ENCODE peak calls at places on chromosomes 12 and 14, in seven cellular contexts. One of them, this sample, is unnamed.

GRCh38 chr12:111925171-111925570 is 83.1 kb downstream of the MAPKAPK5 start:
- DNase-seq in psoas muscle: no peak
- DNase-seq in NCI-H510A: no peak
- DNase-seq in stimulated activated CD8-positive, alpha-beta memory T cell treated with anti-CD3 and anti-CD28 coated beads, Interleukin-12 subunit alpha, Interleukin-12 subunit beta, amount 100 ng/mL, for 1 hour: no peak
- DNase-seq in astrocyte: no peak
- DNase-seq in GM03348: no peak
- DNase-seq in stimulated activated CD4-positive, alpha-beta T cell treated with anti-CD3 and anti-CD28 coated beads, Interleukin-12 subunit alpha, Interleukin-12 subunit beta, amount 100 ng/mL, for 4 hours: no peak
- DNase-seq in this sample: no peak

GRCh38 chr14:61661471-61661988 is 33.8 kb upstream of the HIF1A start:
- DNase-seq in astrocyte: peak
- DNase-seq in stimulated activated CD4-positive, alpha-beta T cell treated with anti-CD3 and anti-CD28 coated beads, Interleukin-12 subunit alpha, Interleukin-12 subunit beta, amount 100 ng/mL, for 4 hours: no peak
- DNase-seq in psoas muscle: no peak
- DNase-seq in NCI-H510A: no peak
- DNase-seq in GM03348: peak
- DNase-seq in stimulated activated CD8-positive, alpha-beta memory T cell treated with anti-CD3 and anti-CD28 coated beads, Interleukin-12 subunit alpha, Interleukin-12 subunit beta, amount 100 ng/mL, for 1 hour: no peak
- DNase-seq in this sample: no peak

GRCh38 chr14:72736791-72737559 is 156.9 kb downstream of the DPF3 start:
- DNase-seq in stimulated activated CD8-positive, alpha-beta memory T cell treated with anti-CD3 and anti-CD28 coated beads, Interleukin-12 subunit alpha, Interleukin-12 subunit beta, amount 100 ng/mL, for 1 hour: no peak
- DNase-seq in astrocyte: peak
- DNase-seq in psoas muscle: no peak
- DNase-seq in NCI-H510A: no peak
- DNase-seq in GM03348: peak
- DNase-seq in stimulated activated CD4-positive, alpha-beta T cell treated with anti-CD3 and anti-CD28 coated beads, Interleukin-12 subunit alpha, Interleukin-12 subunit beta, amount 100 ng/mL, for 4 hours: no peak
- DNase-seq in this sample: no peak

GRCh38 chr12:27801630-27802029 is 21.6 kb upstream of the MANSC4 start:
- DNase-seq in NCI-H510A: no peak
- DNase-seq in GM03348: no peak
- DNase-seq in stimulated activated CD4-positive, alpha-beta T cell treated with anti-CD3 and anti-CD28 coated beads, Interleukin-12 subunit alpha, Interleukin-12 subunit beta, amount 100 ng/mL, for 4 hours: no peak
- DNase-seq in stimulated activated CD8-positive, alpha-beta memory T cell treated with anti-CD3 and anti-CD28 coated beads, Interleukin-12 subunit alpha, Interleukin-12 subunit beta, amount 100 ng/mL, for 1 hour: no peak
- DNase-seq in astrocyte: no peak
- DNase-seq in psoas muscle: no peak
- DNase-seq in this sample: no peak

GRCh38 chr14:55077155-55077554 is 25.7 kb downstream of the MAPK1IP1L start:
- DNase-seq in stimulated activated CD4-positive, alpha-beta T cell treated with anti-CD3 and anti-CD28 coated beads, Interleukin-12 subunit alpha, Interleukin-12 subunit beta, amount 100 ng/mL, for 4 hours: no peak
- DNase-seq in NCI-H510A: no peak
- DNase-seq in astrocyte: no peak
- DNase-seq in stimulated activated CD8-positive, alpha-beta memory T cell treated with anti-CD3 and anti-CD28 coated beads, Interleukin-12 subunit alpha, Interleukin-12 subunit beta, amount 100 ng/mL, for 1 hour: no peak
- DNase-seq in GM03348: no peak
- DNase-seq in psoas muscle: no peak
- DNase-seq in this sample: no peak

GRCh38 chr12:105445261-105446015 is 114.9 kb downstream of the C12orf75 start:
- DNase-seq in stimulated activated CD8-positive, alpha-beta memory T cell treated with anti-CD3 and anti-CD28 coated beads, Interleukin-12 subunit alpha, Interleukin-12 subunit beta, amount 100 ng/mL, for 1 hour: no peak
- DNase-seq in stimulated activated CD4-positive, alpha-beta T cell treated with anti-CD3 and anti-CD28 coated beads, Interleukin-12 subunit alpha, Interleukin-12 subunit beta, amount 100 ng/mL, for 4 hours: no peak
- DNase-seq in GM03348: peak
- DNase-seq in astrocyte: peak
- DNase-seq in psoas muscle: no peak
- DNase-seq in NCI-H510A: no peak
- DNase-seq in this sample: no peak

GRCh38 chr14:97218336-97218712 is 421.1 kb downstream of the VRK1 start:
- DNase-seq in NCI-H510A: no peak
- DNase-seq in stimulated activated CD8-positive, alpha-beta memory T cell treated with anti-CD3 and anti-CD28 coated beads, Interleukin-12 subunit alpha, Interleukin-12 subunit beta, amount 100 ng/mL, for 1 hour: no peak
- DNase-seq in psoas muscle: no peak
- DNase-seq in astrocyte: no peak
- DNase-seq in stimulated activated CD4-positive, alpha-beta T cell treated with anti-CD3 and anti-CD28 coated beads, Interleukin-12 subunit alpha, Interleukin-12 subunit beta, amount 100 ng/mL, for 4 hours: no peak
- DNase-seq in GM03348: no peak
- DNase-seq in this sample: no peak

GRCh38 chr12:22287776-22288621 is 46.5 kb downstream of the ST8SIA1 start:
- DNase-seq in stimulated activated CD4-positive, alpha-beta T cell treated with anti-CD3 and anti-CD28 coated beads, Interleukin-12 subunit alpha, Interleukin-12 subunit beta, amount 100 ng/mL, for 4 hours: peak
- DNase-seq in NCI-H510A: no peak
- DNase-seq in GM03348: peak
- DNase-seq in psoas muscle: no peak
- DNase-seq in astrocyte: peak
- DNase-seq in stimulated activated CD8-positive, alpha-beta memory T cell treated with anti-CD3 and anti-CD28 coated beads, Interleukin-12 subunit alpha, Interleukin-12 subunit beta, amount 100 ng/mL, for 1 hour: no peak
- DNase-seq in this sample: peak

GRCh38 chr12:70074510-70074909 is 168.7 kb upstream of the CNOT2 start:
- DNase-seq in psoas muscle: no peak
- DNase-seq in astrocyte: no peak
- DNase-seq in GM03348: no peak
- DNase-seq in stimulated activated CD4-positive, alpha-beta T cell treated with anti-CD3 and anti-CD28 coated beads, Interleukin-12 subunit alpha, Interleukin-12 subunit beta, amount 100 ng/mL, for 4 hours: no peak
- DNase-seq in NCI-H510A: no peak
- DNase-seq in stimulated activated CD8-positive, alpha-beta memory T cell treated with anti-CD3 and anti-CD28 coated beads, Interleukin-12 subunit alpha, Interleukin-12 subunit beta, amount 100 ng/mL, for 1 hour: no peak
- DNase-seq in this sample: no peak

GRCh38 chr12:94062796-94063635 is 85.4 kb upstream of the PLXNC1 start:
- DNase-seq in NCI-H510A: no peak
- DNase-seq in astrocyte: no peak
- DNase-seq in stimulated activated CD8-positive, alpha-beta memory T cell treated with anti-CD3 and anti-CD28 coated beads, Interleukin-12 subunit alpha, Interleukin-12 subunit beta, amount 100 ng/mL, for 1 hour: no peak
- DNase-seq in stimulated activated CD4-positive, alpha-beta T cell treated with anti-CD3 and anti-CD28 coated beads, Interleukin-12 subunit alpha, Interleukin-12 subunit beta, amount 100 ng/mL, for 4 hours: no peak
- DNase-seq in GM03348: no peak
- DNase-seq in psoas muscle: no peak
- DNase-seq in this sample: no peak

GRCh38 chr12:50555471-50555885 is 50.7 kb downstream of the DIP2B start:
- DNase-seq in GM03348: no peak
- DNase-seq in stimulated activated CD8-positive, alpha-beta memory T cell treated with anti-CD3 and anti-CD28 coated beads, Interleukin-12 subunit alpha, Interleukin-12 subunit beta, amount 100 ng/mL, for 1 hour: no peak
- DNase-seq in astrocyte: no peak
- DNase-seq in stimulated activated CD4-positive, alpha-beta T cell treated with anti-CD3 and anti-CD28 coated beads, Interleukin-12 subunit alpha, Interleukin-12 subunit beta, amount 100 ng/mL, for 4 hours: no peak
- DNase-seq in NCI-H510A: no peak
- DNase-seq in psoas muscle: no peak
- DNase-seq in this sample: no peak

GRCh38 chr14:34665785-34666425 is 36.0 kb upstream of the SNX6 start:
- DNase-seq in psoas muscle: no peak
- DNase-seq in NCI-H510A: no peak
- DNase-seq in stimulated activated CD4-positive, alpha-beta T cell treated with anti-CD3 and anti-CD28 coated beads, Interleukin-12 subunit alpha, Interleukin-12 subunit beta, amount 100 ng/mL, for 4 hours: no peak
- DNase-seq in astrocyte: peak
- DNase-seq in stimulated activated CD8-positive, alpha-beta memory T cell treated with anti-CD3 and anti-CD28 coated beads, Interleukin-12 subunit alpha, Interleukin-12 subunit beta, amount 100 ng/mL, for 1 hour: no peak
- DNase-seq in GM03348: peak
- DNase-seq in this sample: no peak

GRCh38 chr12:96487214-96487613 is 2.2 kb upstream of the CFAP54 start:
- DNase-seq in astrocyte: peak
- DNase-seq in GM03348: peak
- DNase-seq in NCI-H510A: no peak
- DNase-seq in stimulated activated CD4-positive, alpha-beta T cell treated with anti-CD3 and anti-CD28 coated beads, Interleukin-12 subunit alpha, Interleukin-12 subunit beta, amount 100 ng/mL, for 4 hours: no peak
- DNase-seq in psoas muscle: no peak
- DNase-seq in stimulated activated CD8-positive, alpha-beta memory T cell treated with anti-CD3 and anti-CD28 coated beads, Interleukin-12 subunit alpha, Interleukin-12 subunit beta, amount 100 ng/mL, for 1 hour: no peak
- DNase-seq in this sample: no peak